ENCODE peak calls at places on chromosomes 5 and 9, in six cellular contexts. One of them, this sample, is unnamed.

GRCh38 chr5:163509288-163510040 is 4.0 kb downstream of the MAT2B start:
- DNase-seq in NCI-H345: peak
- DNase-seq in activated CD4-positive, alpha-beta T cell treated with anti-CD3 and anti-CD28 coated beads for 4 hours: no peak
- DNase-seq in stimulated activated CD4-positive, alpha-beta T cell treated with anti-CD3 and anti-CD28 coated beads, Interleukin-4, amount 100 ng/mL, for 24 hours: peak
- DNase-seq in activated CD8-positive, alpha-beta memory T cell treated with anti-CD3 and anti-CD28 coated beads for 4 hours: no peak
- DNase-seq in fibroblast of lung: peak
- DNase-seq in this sample: no peak

GRCh38 chr9:93468763-93469456 is 15.5 kb upstream of the FAM120AOS start:
- DNase-seq in NCI-H345: no peak
- DNase-seq in activated CD8-positive, alpha-beta memory T cell treated with anti-CD3 and anti-CD28 coated beads for 4 hours: no peak
- DNase-seq in activated CD4-positive, alpha-beta T cell treated with anti-CD3 and anti-CD28 coated beads for 4 hours: no peak
- DNase-seq in fibroblast of lung: peak
- DNase-seq in stimulated activated CD4-positive, alpha-beta T cell treated with anti-CD3 and anti-CD28 coated beads, Interleukin-4, amount 100 ng/mL, for 24 hours: no peak
- DNase-seq in this sample: peak

GRCh38 chr5:307306-307705 is 14.2 kb upstream of the AHRR start:
- DNase-seq in fibroblast of lung: no peak
- DNase-seq in stimulated activated CD4-positive, alpha-beta T cell treated with anti-CD3 and anti-CD28 coated beads, Interleukin-4, amount 100 ng/mL, for 24 hours: no peak
- DNase-seq in activated CD4-positive, alpha-beta T cell treated with anti-CD3 and anti-CD28 coated beads for 4 hours: no peak
- DNase-seq in NCI-H345: no peak
- DNase-seq in activated CD8-positive, alpha-beta memory T cell treated with anti-CD3 and anti-CD28 coated beads for 4 hours: no peak
- DNase-seq in this sample: no peak

GRCh38 chr9:3863114-3863528 is 337.3 kb upstream of the RFX3 start:
- DNase-seq in NCI-H345: no peak
- DNase-seq in activated CD4-positive, alpha-beta T cell treated with anti-CD3 and anti-CD28 coated beads for 4 hours: no peak
- DNase-seq in stimulated activated CD4-positive, alpha-beta T cell treated with anti-CD3 and anti-CD28 coated beads, Interleukin-4, amount 100 ng/mL, for 24 hours: no peak
- DNase-seq in fibroblast of lung: peak
- DNase-seq in activated CD8-positive, alpha-beta memory T cell treated with anti-CD3 and anti-CD28 coated beads for 4 hours: no peak
- DNase-seq in this sample: no peak

GRCh38 chr5:75023368-75024159 is 28.8 kb downstream of the GCNT4 start:
- DNase-seq in activated CD4-positive, alpha-beta T cell treated with anti-CD3 and anti-CD28 coated beads for 4 hours: peak
- DNase-seq in stimulated activated CD4-positive, alpha-beta T cell treated with anti-CD3 and anti-CD28 coated beads, Interleukin-4, amount 100 ng/mL, for 24 hours: peak
- DNase-seq in fibroblast of lung: no peak
- DNase-seq in activated CD8-positive, alpha-beta memory T cell treated with anti-CD3 and anti-CD28 coated beads for 4 hours: peak
- DNase-seq in NCI-H345: no peak
- DNase-seq in this sample: peak

GRCh38 chr5:100424787-100425186 is 110.4 kb upstream of the FAM174A start:
- DNase-seq in activated CD8-positive, alpha-beta memory T cell treated with anti-CD3 and anti-CD28 coated beads for 4 hours: no peak
- DNase-seq in fibroblast of lung: no peak
- DNase-seq in stimulated activated CD4-positive, alpha-beta T cell treated with anti-CD3 and anti-CD28 coated beads, Interleukin-4, amount 100 ng/mL, for 24 hours: no peak
- DNase-seq in NCI-H345: no peak
- DNase-seq in activated CD4-positive, alpha-beta T cell treated with anti-CD3 and anti-CD28 coated beads for 4 hours: no peak
- DNase-seq in this sample: no peak

GRCh38 chr5:131514316-131515275 is 120.4 kb downstream of the RAPGEF6 start:
- DNase-seq in stimulated activated CD4-positive, alpha-beta T cell treated with anti-CD3 and anti-CD28 coated beads, Interleukin-4, amount 100 ng/mL, for 24 hours: no peak
- DNase-seq in NCI-H345: no peak
- DNase-seq in fibroblast of lung: peak
- DNase-seq in activated CD4-positive, alpha-beta T cell treated with anti-CD3 and anti-CD28 coated beads for 4 hours: no peak
- DNase-seq in activated CD8-positive, alpha-beta memory T cell treated with anti-CD3 and anti-CD28 coated beads for 4 hours: no peak
- DNase-seq in this sample: no peak

GRCh38 chr5:171494452-171495121 is 75.1 kb downstream of the FGF18 start:
- DNase-seq in NCI-H345: no peak
- DNase-seq in activated CD4-positive, alpha-beta T cell treated with anti-CD3 and anti-CD28 coated beads for 4 hours: no peak
- DNase-seq in stimulated activated CD4-positive, alpha-beta T cell treated with anti-CD3 and anti-CD28 coated beads, Interleukin-4, amount 100 ng/mL, for 24 hours: no peak
- DNase-seq in fibroblast of lung: peak
- DNase-seq in activated CD8-positive, alpha-beta memory T cell treated with anti-CD3 and anti-CD28 coated beads for 4 hours: no peak
- DNase-seq in this sample: peak

GRCh38 chr9:134492281-134492691 is 149.3 kb upstream of the COL5A1 start:
- DNase-seq in NCI-H345: no peak
- DNase-seq in activated CD8-positive, alpha-beta memory T cell treated with anti-CD3 and anti-CD28 coated beads for 4 hours: no peak
- DNase-seq in fibroblast of lung: peak
- DNase-seq in activated CD4-positive, alpha-beta T cell treated with anti-CD3 and anti-CD28 coated beads for 4 hours: no peak
- DNase-seq in stimulated activated CD4-positive, alpha-beta T cell treated with anti-CD3 and anti-CD28 coated beads, Interleukin-4, amount 100 ng/mL, for 24 hours: no peak
- DNase-seq in this sample: peak